ENCODE peak calls at places on chromosomes 6 and 20, in ten cellular contexts. O, Z, G, S, C, L, A, U, I and N are unnamed samples.

GRCh38 chr6:127690092-127690491 is 113.1 kb downstream of the C6orf58 start:
- DNase-seq in O (peak), G (no peak), S (peak), C (peak), A (no peak), L (no peak), I (no peak), U (no peak), Z (peak), N (no peak)

GRCh38 chr20:59515013-59515905 is 89.1 kb upstream of the PHACTR3 start:
- DNase-seq in A (peak), S (peak), G (peak), C (peak), L (no peak), U (no peak), Z (peak), O (peak), I (peak), N (peak)

GRCh38 chr6:4661391-4661790 is 114.8 kb upstream of the CDYL start:
- DNase-seq in U (no peak), G (no peak), I (no peak), S (no peak), C (no peak), O (no peak), L (no peak), Z (no peak), A (no peak), N (no peak)

GRCh38 chr6:74259931-74260330 is 563.9 kb downstream of the CD109 start:
- DNase-seq in L (no peak), A (no peak), O (peak), G (no peak), U (no peak), Z (peak), C (no peak), S (no peak), I (no peak), N (no peak)

GRCh38 chr6:121354764-121355163 is 20.5 kb upstream of the TBC1D32 start:
- DNase-seq in U (no peak), C (no peak), O (peak), G (no peak), A (no peak), L (no peak), I (no peak), S (no peak), Z (peak), N (no peak)

GRCh38 chr6:11785953-11786579 is 7.5 kb upstream of the ADTRP start:
- DNase-seq in L (no peak), U (peak), A (peak), Z (no peak), O (no peak), C (no peak), I (no peak), S (no peak), G (no peak), N (no peak)

GRCh38 chr6:25181923-25182322 is 97.3 kb upstream of the CARMIL1 start:
- DNase-seq in O (no peak), A (no peak), I (no peak), C (no peak), G (no peak), U (no peak), Z (peak), L (no peak), S (no peak), N (no peak)

GRCh38 chr6:158642805-158643489 is 1.6 kb downstream of the DYNLT1 start:
- DNase-seq in A (no peak), L (no peak), S (no peak), G (no peak), U (no peak), O (no peak), I (no peak), C (no peak), Z (peak), N (no peak)

GRCh38 chr20:38880952-38881735 is 45.1 kb upstream of the FAM83D start:
- DNase-seq in S (no peak), G (peak), A (no peak), I (no peak), Z (no peak), C (no peak), L (no peak), O (no peak), U (no peak), N (peak)

GRCh38 chr6:142883011-142883410 is 62.0 kb downstream of the HIVEP2 start:
- DNase-seq in U (no peak), A (no peak), L (no peak), S (no peak), I (no peak), G (no peak), Z (peak), O (peak), C (no peak), N (no peak)

GRCh38 chr6:143592335-143592734 is 80.8 kb upstream of the FUCA2 start:
- DNase-seq in L (no peak), A (peak), Z (no peak), O (no peak), G (no peak), S (peak), U (no peak), C (no peak), I (no peak), N (no peak)

GRCh38 chr20:37939701-37940151 is 36.8 kb downstream of the VSTM2L start:
- DNase-seq in I (no peak), S (no peak), U (no peak), O (no peak), C (no peak), L (no peak), A (no peak), G (no peak), Z (no peak), N (no peak)

GRCh38 chr6:45655630-45656422 is 278.1 kb upstream of the SUPT3H start:
- DNase-seq in L (peak), O (peak), S (peak), C (peak), Z (peak), G (no peak), A (no peak), U (no peak), I (no peak), N (no peak)

GRCh38 chr6:41028618-41029486 is 10.2 kb downstream of the UNC5CL start:
- DNase-seq in A (no peak), U (no peak), S (peak), G (no peak), I (no peak), L (no peak), Z (no peak), C (no peak), O (no peak), N (no peak)

GRCh38 chr20:43238833-43239232 is 49.1 kb upstream of the PTPRT start:
- DNase-seq in S (no peak), U (no peak), C (no peak), Z (no peak), A (peak), O (no peak), I (no peak), G (peak), L (no peak), N (no peak)

GRCh38 chr6:128492386-128492785 is 28.0 kb downstream of the PTPRK start:
- DNase-seq in G (no peak), I (no peak), L (no peak), Z (no peak), S (peak), U (no peak), O (peak), A (no peak), C (no peak), N (no peak)

GRCh38 chr6:21800948-21801438 is 207.4 kb downstream of the SOX4 start:
- DNase-seq in I (no peak), S (peak), L (no peak), U (no peak), G (no peak), C (no peak), A (no peak), Z (peak), O (peak), N (peak)

GRCh38 chr20:2151805-2152727 is 50.4 kb downstream of the STK35 start:
- DNase-seq in O (peak), S (peak), L (no peak), A (no peak), C (peak), I (no peak), U (no peak), G (no peak), Z (peak), N (no peak)

GRCh38 chr20:5751856-5752255 is 1.7 kb downstream of the SHLD1 start:
- DNase-seq in A (peak), O (no peak), G (no peak), I (no peak), L (no peak), Z (peak), C (no peak), U (no peak), S (no peak), N (no peak)

GRCh38 chr6:113979930-113980329 is 9.0 kb upstream of the HDAC2 start:
- DNase-seq in G (peak), A (no peak), S (no peak), U (peak), C (no peak), O (no peak), L (no peak), Z (no peak), I (no peak), N (no peak)

GRCh38 chr20:36117638-36118037 is 36.9 kb upstream of the EPB41L1 start:
- DNase-seq in C (no peak), U (no peak), A (no peak), G (no peak), Z (no peak), I (no peak), L (no peak), S (no peak), O (no peak), N (no peak)

GRCh38 chr6:75424610-75425548 is 68.7 kb downstream of the FILIP1 start:
- DNase-seq in A (no peak), O (no peak), C (peak), L (no peak), G (no peak), Z (no peak), S (no peak), U (no peak), I (no peak), N (no peak)

GRCh38 chr6:72966628-72967280 is 258.5 kb downstream of the KHDC1L start:
- DNase-seq in G (no peak), I (no peak), C (peak), Z (peak), A (no peak), S (no peak), L (no peak), U (no peak), O (no peak), N (no peak)

GRCh38 chr6:11309947-11310665 is 77.6 kb upstream of the NEDD9 start:
- DNase-seq in C (no peak), O (no peak), U (no peak), L (no peak), G (peak), S (peak), A (no peak), I (no peak), Z (no peak), N (peak)

GRCh38 chr6:122620428-122620827 is 10.2 kb downstream of the PKIB start:
- DNase-seq in I (no peak), C (no peak), A (no peak), Z (no peak), L (no peak), O (no peak), S (no peak), U (no peak), G (no peak), N (no peak)

GRCh38 chr6:122616877-122617276 is 6.7 kb downstream of the PKIB start:
- DNase-seq in I (no peak), G (no peak), Z (no peak), O (no peak), L (no peak), S (no peak), A (no peak), C (no peak), U (no peak), N (no peak)

GRCh38 chr6:122621638-122622037 is 11.4 kb downstream of the PKIB start:
- DNase-seq in A (no peak), C (no peak), O (no peak), L (no peak), U (no peak), Z (no peak), G (no peak), S (no peak), I (no peak), N (no peak)

GRCh38 chr6:122620902-122621301 is 10.7 kb downstream of the PKIB start:
- DNase-seq in U (no peak), L (no peak), G (no peak), O (peak), Z (no peak), C (no peak), S (peak), I (no peak), A (no peak), N (no peak)

GRCh38 chr6:122619309-122619708 is 9.1 kb downstream of the PKIB start:
- DNase-seq in S (no peak), A (no peak), U (no peak), C (no peak), I (no peak), O (no peak), L (no peak), Z (no peak), G (no peak), N (no peak)
- TF ChIP-seq CTCF in S (no peak), A (no peak), U (no peak), C (no peak), I (no peak), O (no peak), L (no peak), Z (no peak), G (no peak), N (no peak)

DNA sequence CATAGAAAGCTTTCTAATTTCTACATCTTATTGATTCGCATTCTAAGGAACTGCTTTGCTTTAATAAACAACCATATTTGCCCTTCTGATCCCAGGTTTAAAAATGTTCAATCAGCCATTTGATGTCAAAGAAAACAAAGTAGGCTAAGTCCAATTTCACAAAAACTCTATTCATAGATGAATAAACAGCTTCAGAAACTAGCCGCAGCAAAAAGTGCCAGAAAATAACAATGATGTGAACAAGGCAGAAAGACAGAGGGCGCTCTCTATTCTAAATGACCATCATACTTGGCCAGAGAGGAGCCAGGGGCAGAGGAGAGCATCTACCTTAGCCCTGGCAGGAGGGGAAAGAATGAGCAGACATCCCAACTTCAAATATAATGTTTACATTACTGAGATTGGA is 9.7 kb downstream of the CNKSR3 start:
- DNase-seq in U (no peak), C (no peak), A (peak), G (no peak), L (no peak), O (no peak), S (no peak), Z (no peak), I (no peak), N (no peak)
- TF ChIP-seq CTCF in U (no peak), C (peak), A (peak), G (peak), L (peak), O (peak), S (peak), Z (peak), I (peak), N (peak)

GRCh38 chr20:56800088-56800487 is 171.0 kb downstream of the TFAP2C start:
- DNase-seq in L (no peak), C (no peak), A (no peak), U (no peak), Z (no peak), O (no peak), G (peak), S (no peak), I (no peak), N (no peak)
- TF ChIP-seq CTCF in L (peak), C (no peak), A (no peak), U (no peak), Z (no peak), O (peak), G (peak), S (no peak), I (no peak), N (no peak)

GRCh38 chr6:44105146-44105545 is 22.1 kb downstream of the MRPL14 start:
- DNase-seq in L (no peak), I (no peak), A (no peak), S (no peak), U (no peak), Z (peak), G (no peak), O (peak), C (no peak), N (no peak)

GRCh38 chr6:44108471-44108870 is 18.8 kb downstream of the MRPL14 start:
- DNase-seq in Z (no peak), S (no peak), L (no peak), G (no peak), O (no peak), U (no peak), I (no peak), C (no peak), A (no peak), N (no peak)

GRCh38 chr6:44105993-44106740 is 21.1 kb downstream of the MRPL14 start:
- DNase-seq in Z (no peak), S (peak), I (no peak), C (no peak), G (no peak), A (no peak), O (peak), L (no peak), U (no peak), N (no peak)

GRCh38 chr6:44109212-44109611 is 18.0 kb downstream of the MRPL14 start:
- DNase-seq in C (no peak), A (no peak), L (no peak), Z (no peak), G (no peak), U (no peak), S (no peak), I (no peak), O (no peak), N (no peak)

DNA sequence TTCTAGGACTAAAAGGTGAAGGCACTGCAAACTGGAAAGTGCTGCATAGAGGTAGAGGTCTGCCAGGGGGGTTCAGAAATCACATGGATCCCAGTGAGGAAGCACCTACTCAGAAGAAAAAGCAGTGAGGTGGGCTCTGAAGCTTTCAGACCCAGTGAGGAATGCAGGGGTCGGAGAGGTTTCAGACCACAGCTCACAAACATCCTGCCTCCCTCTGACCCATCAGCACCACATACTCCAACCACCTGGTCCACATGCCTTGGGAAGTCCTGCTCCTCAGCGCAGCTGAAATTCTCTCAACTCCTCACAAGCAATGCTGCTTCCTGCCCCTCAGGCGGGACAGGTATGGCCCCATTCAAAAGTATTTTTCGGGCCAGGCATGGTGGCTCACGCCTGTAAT is 20.2 kb downstream of the MRPL14 start:
- DNase-seq in U (no peak), L (no peak), C (no peak), O (peak), A (no peak), I (no peak), Z (no peak), G (no peak), S (no peak), N (no peak)
- TF ChIP-seq CTCF in U (no peak), L (no peak), C (no peak), O (no peak), A (no peak), I (no peak), Z (no peak), G (no peak), S (no peak), N (no peak)

GRCh38 chr20:49833483-49833882 is 20.9 kb downstream of the SLC9A8 start:
- DNase-seq in Z (no peak), U (no peak), A (no peak), I (no peak), O (no peak), C (no peak), G (peak), S (no peak), L (no peak), N (no peak)

GRCh38 chr20:49843139-49843538 is 30.5 kb downstream of the SLC9A8 start:
- DNase-seq in C (no peak), I (no peak), L (no peak), Z (no peak), O (no peak), A (no peak), U (no peak), S (no peak), G (no peak), N (no peak)

GRCh38 chr20:49843770-49844169 is 31.1 kb downstream of the SLC9A8 start:
- DNase-seq in Z (no peak), C (no peak), O (no peak), I (no peak), G (no peak), L (no peak), S (no peak), U (no peak), A (peak), N (no peak)

GRCh38 chr20:49835031-49835430 is 22.4 kb downstream of the SLC9A8 start:
- DNase-seq in I (no peak), S (no peak), L (no peak), O (no peak), Z (no peak), G (no peak), A (no peak), U (no peak), C (no peak), N (no peak)

DNA sequence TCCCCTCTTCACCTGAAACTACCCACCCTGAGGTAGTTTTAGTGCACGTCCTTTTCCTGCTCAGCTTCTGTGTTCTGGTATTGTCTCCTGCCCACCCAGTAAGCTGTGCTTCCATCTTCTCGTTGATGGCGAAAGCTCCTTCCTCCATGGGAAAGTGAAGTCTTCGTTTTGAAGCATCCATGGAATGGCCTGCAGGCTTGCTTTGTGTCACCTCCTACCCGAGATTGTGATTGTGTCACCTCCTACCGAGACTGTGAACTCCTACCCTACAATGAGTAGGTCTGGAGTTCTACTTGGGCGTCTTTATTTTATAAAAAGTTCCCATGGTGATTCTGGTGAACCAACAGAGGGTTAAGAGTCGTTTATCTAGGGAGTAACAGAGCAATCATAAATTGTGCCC is 25.9 kb downstream of the SLC9A8 start:
- DNase-seq in C (no peak), Z (no peak), I (no peak), O (no peak), L (no peak), A (no peak), U (no peak), S (no peak), G (no peak), N (no peak)
- TF ChIP-seq CTCF in C (no peak), Z (no peak), I (no peak), O (no peak), L (no peak), A (no peak), U (no peak), S (no peak), G (no peak), N (no peak)

GRCh38 chr20:33838035-33838864 is 27.1 kb downstream of the CHMP4B start:
- DNase-seq in S (no peak), Z (no peak), U (no peak), C (no peak), G (no peak), L (no peak), A (no peak), O (no peak), I (no peak), N (no peak)
- TF ChIP-seq CTCF in S (no peak), Z (peak), U (no peak), C (no peak), G (peak), L (peak), A (no peak), O (peak), I (peak), N (no peak)

GRCh38 chr6:30037182-30037788 is 23.8 kb upstream of the POLR1H start:
- DNase-seq in G (peak), C (no peak), I (no peak), A (peak), Z (peak), O (peak), U (peak), S (peak), L (no peak), N (no peak)
- TF ChIP-seq CTCF in G (peak), C (peak), I (peak), A (peak), Z (peak), O (peak), U (peak), S (peak), L (peak), N (peak)

DNA sequence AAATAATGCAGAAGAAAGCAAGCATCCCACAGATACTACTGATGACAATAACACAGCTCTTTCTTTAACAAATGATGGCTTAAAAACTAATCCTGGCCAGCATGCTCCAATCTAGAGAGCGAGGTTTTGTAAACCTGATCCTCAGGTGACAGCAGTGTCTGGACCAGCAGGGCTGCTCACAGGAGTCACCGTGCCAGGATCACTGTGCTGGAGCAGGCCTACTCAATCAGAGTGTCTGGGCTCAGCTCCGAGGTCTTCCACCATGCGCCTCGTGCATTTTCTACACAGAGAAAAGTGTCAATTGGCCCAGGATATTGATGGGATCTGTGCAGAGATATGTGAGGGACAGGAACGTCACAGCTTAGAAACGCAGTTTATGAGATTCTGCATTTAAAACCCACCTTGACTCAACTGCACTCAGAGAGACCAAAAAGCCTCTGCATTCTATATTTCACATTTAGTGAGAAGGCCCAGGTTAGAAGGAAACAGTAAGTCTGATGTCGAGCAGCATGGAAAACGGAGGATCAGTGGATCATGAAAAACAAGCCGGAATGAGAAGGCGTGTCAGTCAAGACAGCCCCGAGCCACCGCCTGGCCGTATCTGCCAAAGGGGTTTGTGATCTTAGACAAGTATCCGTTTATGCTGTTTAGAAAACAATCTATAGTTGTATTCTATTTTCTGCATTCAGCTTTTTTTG is 7.8 kb downstream of the RAMACL start:
- DNase-seq in O (no peak), A (no peak), G (no peak), U (no peak), C (no peak), S (no peak), I (no peak), Z (no peak), L (no peak), N (no peak)
- TF ChIP-seq CTCF in O (no peak), A (no peak), G (no peak), U (no peak), C (no peak), S (no peak), I (no peak), Z (no peak), L (no peak), N (no peak)